ENCODE peak calls at places on chromosomes 13 and 19, in seven cellular contexts. B is GM23248; D is lung; J is aorta; P is CD4-positive, alpha-beta memory T cell; X is pancreas; W is uterus. C is an unnamed sample.

GRCh38 chr13:77113496-77113895 is 86.5 kb upstream of the FBXL3 start:
- DNase-seq in B (peak; percentile 1), X (no peak), P (no peak), D (no peak), J (no peak), W (no peak), C (no peak)

GRCh38 chr19:38251564-38252051 is 4.6 kb downstream of the PPP1R14A start:
- DNase-seq in B (peak; percentile 34), J (peak; percentile 90), P (no peak), D (no peak), X (no peak), W (peak; percentile 57), C (no peak)

GRCh38 chr19:1027020-1027952 is 878 bp downstream of the CNN2 start:
- DNase-seq in J (no peak), P (peak; percentile 38), W (no peak), X (no peak), D (peak; percentile 47), B (peak; percentile 64), C (no peak)

GRCh38 chr19:53951436-53951835 is 11.3 kb upstream of the CACNG8 start:
- DNase-seq in W (no peak), P (no peak), J (no peak), B (no peak), D (no peak), X (no peak), C (no peak)

GRCh38 chr19:45099465-45100201 is 6.7 kb downstream of the PPP1R37 start:
- DNase-seq in J (no peak), P (no peak), W (no peak), X (no peak), D (no peak), B (no peak), C (no peak)

GRCh38 chr13:25468330-25469178 is 96.8 kb downstream of the ATP8A2 start:
- DNase-seq in J (no peak), B (no peak), P (no peak), X (peak; percentile 67), D (no peak), W (no peak), C (no peak)

GRCh38 chr13:106372199-106373160 is 163.0 kb downstream of the EFNB2 start:
- DNase-seq in P (no peak), B (peak; percentile 60), X (no peak), W (no peak), J (no peak), D (no peak), C (no peak)

GRCh38 chr13:48486836-48487235 is 46.0 kb downstream of the RCBTB2 start:
- DNase-seq in J (no peak), P (no peak), X (no peak), W (no peak), D (no peak), B (no peak), C (no peak)

GRCh38 chr19:1512671-1513491 is at the start of gene ADAMTSL5:
- DNase-seq in B (peak; percentile 88), W (peak; percentile 69), X (peak; percentile 75), P (peak; percentile 50), D (no peak), J (no peak), C (peak; percentile 60)

GRCh38 chr19:19642506-19643157 is 825 bp downstream of the GMIP start:
- DNase-seq in D (no peak), J (no peak), X (no peak), W (no peak), P (peak; percentile 32), B (peak; percentile 45), C (peak; percentile 38)

GRCh38 chr13:84132491-84132890 is 250.2 kb upstream of the SLITRK1 start:
- DNase-seq in X (no peak), D (no peak), J (no peak), B (no peak), W (no peak), P (no peak), C (no peak)

GRCh38 chr13:40388617-40389016 is 277.8 kb downstream of the FOXO1 start:
- DNase-seq in D (no peak), W (no peak), X (no peak), P (peak; percentile 83), J (no peak), B (no peak), C (peak; percentile 93)

GRCh38 chr13:106384516-106384915 is 150.9 kb downstream of the EFNB2 start:
- DNase-seq in J (no peak), D (no peak), B (no peak), W (no peak), X (no peak), P (no peak), C (no peak)

GRCh38 chr19:49556412-49557398 is 23.7 kb downstream of the NOSIP start:
- DNase-seq in P (peak; percentile 43), W (no peak), X (peak; percentile 87), J (no peak), B (no peak), D (no peak), C (peak; percentile 57)

GRCh38 chr19:38989066-38989605 is 13.6 kb upstream of the FBXO17 start:
- DNase-seq in P (no peak), W (no peak), D (no peak), J (no peak), X (no peak), B (peak; percentile 27), C (no peak)

GRCh38 chr13:31138515-31138914 is 23.2 kb downstream of the HSPH1 start:
- DNase-seq in D (no peak), X (no peak), P (no peak), J (no peak), B (no peak), W (no peak), C (no peak)

GRCh38 chr13:94342436-94343242 is 136.8 kb downstream of the DCT start:
- DNase-seq in W (no peak), J (peak; percentile 77), B (no peak), D (no peak), X (no peak), P (no peak), C (no peak)

GRCh38 chr19:13044160-13044853 is 49.0 kb downstream of the NFIX start:
- DNase-seq in P (peak; percentile 26), J (no peak), X (no peak), W (no peak), B (peak; percentile 83), D (no peak), C (peak; percentile 83)

GRCh38 chr13:109790951-109791605 is 4.7 kb upstream of the IRS2 start:
- DNase-seq in J (no peak), P (peak; percentile 51), X (no peak), B (peak; percentile 44), D (no peak), W (no peak), C (peak; percentile 47)

GRCh38 chr13:100203696-100204367 is 114.9 kb downstream of the PCCA start:
- DNase-seq in W (no peak), X (no peak), P (peak; percentile 50), D (no peak), J (no peak), B (peak; percentile 52), C (no peak)

GRCh38 chr19:6100284-6100915 is 9.9 kb downstream of the RFX2 start:
- DNase-seq in W (no peak), D (no peak), J (no peak), X (no peak), B (no peak), P (peak; percentile 23), C (no peak)

GRCh38 chr13:99104396-99104795 is 96.3 kb upstream of the UBAC2 start:
- DNase-seq in W (no peak), P (no peak), X (no peak), D (no peak), B (no peak), J (no peak), C (no peak)

GRCh38 chr13:99105160-99105559 is 95.5 kb upstream of the UBAC2 start:
- DNase-seq in B (no peak), J (no peak), P (no peak), X (no peak), W (no peak), D (no peak), C (no peak)

DNA sequence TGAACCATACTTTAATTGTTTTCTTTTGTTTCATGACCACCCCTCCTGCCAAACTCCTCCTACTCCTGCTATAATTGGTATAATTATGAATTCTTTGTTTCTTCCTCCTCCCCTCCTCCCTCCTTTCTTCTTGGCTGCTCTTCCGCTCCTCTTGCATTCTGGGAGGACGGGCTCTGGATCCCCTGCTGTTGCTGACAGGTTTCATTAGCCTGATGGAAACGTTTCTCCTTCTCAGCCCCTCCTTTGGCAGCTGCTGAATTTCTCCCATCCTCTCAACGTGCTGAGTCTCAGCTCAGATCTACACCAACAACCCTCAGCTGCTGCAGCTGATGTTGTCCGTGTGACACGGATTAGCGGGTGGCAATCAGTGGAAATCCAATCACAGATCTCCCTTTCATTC is 97.1 kb upstream of the UBAC2 start:
- DNase-seq in P (no peak), W (no peak), D (no peak), J (no peak), B (peak; percentile 11), X (no peak), C (no peak)
- H3K9me3 ChIP-seq in P (no peaks in the 10 kb centered on the region), W (no peaks in the 10 kb centered on the region), D (no peaks in the 10 kb centered on the region), J (peaks cover 1% of the 10 kb centered on the region), B (no peaks in the 10 kb centered on the region), X (no peaks in the 10 kb centered on the region), C (no peaks in the 10 kb centered on the region)

GRCh38 chr19:35734889-35735288 is 7.4 kb downstream of the IGFLR1 start:
- DNase-seq in W (no peak), X (no peak), P (no peak), J (no peak), D (no peak), B (no peak), C (no peak)
- H3K36me3 ChIP-seq in W (no peaks in the 10 kb centered on the region), X (peaks cover 37% of the 10 kb centered on the region), P (peaks cover 57% of the 10 kb centered on the region), J (peaks cover 10% of the 10 kb centered on the region), D (peaks cover 72% of the 10 kb centered on the region), B (peaks cover 11% of the 10 kb centered on the region), C (peaks cover 36% of the 10 kb centered on the region)

GRCh38 chr19:55299991-55300390 is 16.2 kb downstream of the BRSK1 start:
- DNase-seq in W (no peak), X (no peak), P (no peak), B (no peak), D (no peak), J (no peak), C (no peak)

GRCh38 chr19:55300821-55301458 is 17.1 kb downstream of the BRSK1 start:
- DNase-seq in P (no peak), D (no peak), J (no peak), W (no peak), X (no peak), B (no peak), C (no peak)

GRCh38 chr19:55303477-55303876 is 19.7 kb downstream of the BRSK1 start:
- DNase-seq in D (no peak), B (no peak), W (no peak), J (no peak), X (no peak), P (no peak), C (no peak)

GRCh38 chr19:55304279-55304978 is 20.6 kb downstream of the BRSK1 start:
- DNase-seq in W (peak; percentile 37), J (no peak), X (no peak), B (peak; percentile 43), D (no peak), P (no peak), C (no peak)

GRCh38 chr19:55301459-55302331 is 17.9 kb downstream of the BRSK1 start:
- DNase-seq in B (peak; percentile 86), D (peak; percentile 86), X (peak; percentile 98), W (peak; percentile 85), P (peak; percentile 88), J (peak; percentile 97), C (peak; percentile 88)
- H3K27ac ChIP-seq in B (no peak overlapping the region), D (no peak overlapping the region), X (no peak overlapping the region), W (peak overlapping the region; percentile 40), P (peak overlapping the region; percentile 22), J (no peak overlapping the region), C (peak overlapping the region; percentile 35)

DNA sequence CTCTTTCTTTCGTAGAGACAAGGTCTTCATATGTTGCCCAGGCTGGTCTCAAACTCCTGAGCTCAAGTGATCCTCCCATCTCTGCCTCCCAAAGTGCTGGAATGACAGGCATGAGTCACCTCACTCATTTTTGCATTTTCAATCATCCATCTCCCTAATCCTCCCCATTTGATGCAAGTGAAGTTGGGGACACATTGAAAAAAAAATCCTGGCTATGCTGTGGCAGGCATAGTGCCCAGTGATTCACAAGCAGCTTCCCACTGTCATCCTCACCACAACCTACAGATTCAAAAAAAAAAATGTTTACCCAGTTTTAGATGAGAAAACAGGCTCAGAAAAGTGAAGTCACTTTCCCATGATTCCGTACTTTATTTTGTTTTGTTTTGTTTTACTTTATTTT is 44.7 kb upstream of the USP29 start:
- DNase-seq in W (no peak), J (no peak), D (no peak), P (no peak), B (no peak), X (no peak), C (no peak)
- H3K9me3 ChIP-seq in W (no peaks in the 10 kb centered on the region), J (peaks cover 4% of the 10 kb centered on the region), D (peaks cover 23% of the 10 kb centered on the region), P (no peaks in the 10 kb centered on the region), B (no peaks in the 10 kb centered on the region), X (no peaks in the 10 kb centered on the region), C (peaks cover 3% of the 10 kb centered on the region)

C was measured in CD8-positive, alpha-beta memory T cell.